ENCODE peak calls at places on chromosome 20, in nine cellular contexts. X, T, Z, U, S, F, J, K and Y are unnamed samples.

GRCh38 chr20:47778398-47779354 is 6.6 kb downstream of the SULF2 start:
- DNase-seq in X (no peak), T (no peak), Z (no peak), U (no peak), S (no peak), F (no peak), J (no peak), K (no peak), Y (no peak)

GRCh38 chr20:11012975-11013374 is 339.2 kb upstream of the JAG1 start:
- DNase-seq in X (no peak), T (no peak), Z (no peak), U (no peak), S (no peak), F (no peak), J (peak), K (no peak), Y (no peak)

GRCh38 chr20:22385602-22386299 is 198.6 kb downstream of the FOXA2 start:
- DNase-seq in X (no peak), T (no peak), Z (no peak), U (no peak), S (no peak), F (no peak), J (peak), K (peak), Y (no peak)

GRCh38 chr20:29452186-29452585 is 1805.3 kb upstream of the DEFB115 start:
- DNase-seq in X (no peak), T (no peak), Z (no peak), U (no peak), S (no peak), F (no peak), J (no peak), K (no peak), Y (no peak)

GRCh38 chr20:12067686-12068085 is 150.0 kb downstream of the BTBD3 start:
- DNase-seq in X (no peak), T (no peak), Z (no peak), U (no peak), S (no peak), F (no peak), J (no peak), K (no peak), Y (no peak)

GRCh38 chr20:20440473-20440872 is 72.6 kb downstream of the INSM1 start:
- DNase-seq in X (no peak), T (peak), Z (no peak), U (no peak), S (no peak), F (no peak), J (no peak), K (peak), Y (no peak)

GRCh38 chr20:53642196-53643030 is 48.8 kb upstream of the ZNF217 start:
- DNase-seq in X (no peak), T (peak), Z (peak), U (no peak), S (no peak), F (peak), J (peak), K (no peak), Y (peak)

GRCh38 chr20:5766085-5766764 is 16.0 kb downstream of the SHLD1 start:
- DNase-seq in X (peak), T (no peak), Z (no peak), U (no peak), S (peak), F (no peak), J (no peak), K (no peak), Y (no peak)

GRCh38 chr20:57198359-57199072 is 67.9 kb downstream of the BMP7 start:
- DNase-seq in X (no peak), T (no peak), Z (no peak), U (no peak), S (no peak), F (no peak), J (no peak), K (no peak), Y (no peak)

GRCh38 chr20:24100370-24101011 is 111.9 kb upstream of the GGTLC1 start:
- DNase-seq in X (peak), T (peak), Z (peak), U (no peak), S (no peak), F (peak), J (peak), K (peak), Y (peak)

GRCh38 chr20:22523499-22524392 is 60.6 kb downstream of the FOXA2 start:
- DNase-seq in X (no peak), T (peak), Z (no peak), U (no peak), S (no peak), F (no peak), J (no peak), K (no peak), Y (no peak)

GRCh38 chr20:10430000-10430466 is 4.0 kb downstream of the MKKS start:
- DNase-seq in X (no peak), T (no peak), Z (no peak), U (no peak), S (no peak), F (no peak), J (no peak), K (no peak), Y (no peak)

GRCh38 chr20:60138263-60139127 is 180.3 kb downstream of the CDH26 start:
- DNase-seq in X (peak), T (peak), Z (peak), U (peak), S (no peak), F (peak), J (no peak), K (no peak), Y (peak)

GRCh38 chr20:19936801-19937583 is 80.2 kb upstream of the NAA20 start:
- DNase-seq in X (peak), T (no peak), Z (no peak), U (no peak), S (no peak), F (peak), J (no peak), K (no peak), Y (peak)

GRCh38 chr20:44969320-44969879 is 3.1 kb downstream of the STK4 start:
- DNase-seq in X (no peak), T (no peak), Z (no peak), U (no peak), S (no peak), F (peak), J (no peak), K (no peak), Y (peak)

GRCh38 chr20:61650912-61651733 is 399.1 kb downstream of the CDH4 start:
- DNase-seq in X (no peak), T (no peak), Z (no peak), U (no peak), S (no peak), F (no peak), J (no peak), K (no peak), Y (no peak)

GRCh38 chr20:49690899-49691620 is 22.6 kb downstream of the B4GALT5 start:
- DNase-seq in X (no peak), T (no peak), Z (no peak), U (no peak), S (no peak), F (no peak), J (peak), K (no peak), Y (no peak)

GRCh38 chr20:47558295-47558694 is 56.6 kb downstream of the NCOA3 start:
- DNase-seq in X (no peak), T (no peak), Z (no peak), U (no peak), S (no peak), F (no peak), J (no peak), K (no peak), Y (no peak)

GRCh38 chr20:4513720-4514119 is 208.0 kb upstream of the PRND start:
- DNase-seq in X (no peak), T (no peak), Z (no peak), U (no peak), S (no peak), F (no peak), J (peak), K (no peak), Y (no peak)

GRCh38 chr20:61986762-61987321 is 78.8 kb downstream of the TAF4 start:
- DNase-seq in X (peak), T (no peak), Z (no peak), U (no peak), S (no peak), F (no peak), J (no peak), K (no peak), Y (no peak)

GRCh38 chr20:14829897-14830296 is 492.5 kb upstream of the FLRT3 start:
- DNase-seq in X (no peak), T (no peak), Z (no peak), U (no peak), S (no peak), F (no peak), J (no peak), K (peak), Y (no peak)

GRCh38 chr20:23344336-23344735 is 6.3 kb upstream of the NXT1 start:
- DNase-seq in X (no peak), T (no peak), Z (no peak), U (no peak), S (no peak), F (no peak), J (no peak), K (no peak), Y (no peak)

GRCh38 chr20:3045042-3045815 is 623 bp upstream of the MRPS26 start:
- DNase-seq in X (peak), T (peak), Z (peak), U (no peak), S (no peak), F (peak), J (peak), K (peak), Y (peak)

GRCh38 chr20:13348301-13349239 is 127.5 kb downstream of the ISM1 start:
- DNase-seq in X (no peak), T (no peak), Z (no peak), U (no peak), S (no peak), F (no peak), J (peak), K (no peak), Y (no peak)

GRCh38 chr20:37890643-37891042 is 12.3 kb upstream of the VSTM2L start:
- DNase-seq in X (no peak), T (no peak), Z (no peak), U (no peak), S (no peak), F (no peak), J (no peak), K (peak), Y (no peak)

GRCh38 chr20:40232288-40232687 is 456.7 kb downstream of the MAFB start:
- DNase-seq in X (no peak), T (no peak), Z (no peak), U (no peak), S (no peak), F (no peak), J (no peak), K (no peak), Y (no peak)

GRCh38 chr20:11483697-11484096 is 434.0 kb upstream of the BTBD3 start:
- DNase-seq in X (no peak), T (no peak), Z (no peak), U (no peak), S (no peak), F (no peak), J (no peak), K (no peak), Y (no peak)

GRCh38 chr20:2955257-2955950 is 82.1 kb downstream of the PTPRA start:
- DNase-seq in X (no peak), T (no peak), Z (no peak), U (no peak), S (peak), F (no peak), J (no peak), K (no peak), Y (no peak)

GRCh38 chr20:25195962-25196700 is 619 bp downstream of the ENTPD6 start:
- DNase-seq in X (peak), T (peak), Z (no peak), U (no peak), S (no peak), F (peak), J (no peak), K (peak), Y (peak)

GRCh38 chr20:62658593-62659159 is 16.4 kb downstream of the SLCO4A1 start:
- DNase-seq in X (no peak), T (no peak), Z (no peak), U (no peak), S (no peak), F (no peak), J (no peak), K (no peak), Y (no peak)

GRCh38 chr20:12207875-12208274 is 290.2 kb downstream of the BTBD3 start:
- DNase-seq in X (no peak), T (peak), Z (no peak), U (no peak), S (no peak), F (peak), J (peak), K (peak), Y (peak)

GRCh38 chr20:62854121-62854520 is 7.5 kb downstream of the TCFL5 start:
- DNase-seq in X (no peak), T (no peak), Z (no peak), U (no peak), S (no peak), F (no peak), J (no peak), K (no peak), Y (no peak)

GRCh38 chr20:60340232-60340631 is 382.0 kb downstream of the CDH26 start:
- DNase-seq in X (no peak), T (no peak), Z (no peak), U (no peak), S (no peak), F (no peak), J (no peak), K (no peak), Y (no peak)

GRCh38 chr20:61478611-61479305 is 226.7 kb downstream of the CDH4 start:
- DNase-seq in X (no peak), T (no peak), Z (no peak), U (no peak), S (no peak), F (no peak), J (no peak), K (no peak), Y (no peak)

GRCh38 chr20:9447182-9447581 is 67.2 kb upstream of the LAMP5 start:
- DNase-seq in X (no peak), T (no peak), Z (no peak), U (no peak), S (no peak), F (no peak), J (no peak), K (no peak), Y (no peak)

GRCh38 chr20:42026599-42026998 is 408.4 kb upstream of the CHD6 start:
- DNase-seq in X (no peak), T (no peak), Z (no peak), U (no peak), S (no peak), F (no peak), J (no peak), K (no peak), Y (no peak)

GRCh38 chr20:23446505-23446904 is 6.2 kb downstream of the CST11 start:
- DNase-seq in X (peak), T (peak), Z (no peak), U (no peak), S (peak), F (peak), J (peak), K (peak), Y (peak)